ENCODE peak calls at places on chromosomes 4 and X, in five cellular contexts. T, C, F, J and Z are unnamed samples.

GRCh38 chr4:181687116-181687515 is 556.1 kb upstream of the TENM3 start:
- DNase-seq in T (no peak), C (no peak), F (no peak), J (no peak), Z (no peak)

GRCh38 chr4:123397276-123398150 is 918 bp downstream of the SPRY1 start:
- DNase-seq in T (peak; percentile 65), C (peak; percentile 45), F (no peak), J (peak; percentile 73), Z (no peak)

GRCh38 chrX:134186362-134187121 is 50.4 kb upstream of the CCDC160 start:
- DNase-seq in T (peak; percentile 10), C (no peak), F (no peak), J (peak; percentile 1), Z (no peak)

GRCh38 chr4:148426643-148427042 is 15.6 kb downstream of the NR3C2 start:
- DNase-seq in T (no peak), C (no peak), F (no peak), J (no peak), Z (no peak)

GRCh38 chrX:79259073-79259689 is 108.0 kb downstream of the ITM2A start:
- DNase-seq in T (no peak), C (peak; percentile 11), F (no peak), J (no peak), Z (no peak)

GRCh38 chrX:118976599-118977340 is 2.4 kb downstream of the LONRF3 start:
- DNase-seq in T (no peak), C (peak; percentile 17), F (no peak), J (peak; percentile 85), Z (no peak)

GRCh38 chrX:154476821-154477220 is 2.3 kb downstream of the LAGE3 start:
- DNase-seq in T (no peak), C (no peak), F (no peak), J (peak; percentile 18), Z (no peak)

GRCh38 chrX:850471-850916 is 219.9 kb downstream of the SHOX start:
- DNase-seq in T (no peak), C (no peak), F (no peak), J (no peak), Z (no peak)

GRCh38 chrX:97446298-97446882 is 562.7 kb downstream of the RPA4 start:
- DNase-seq in T (no peak), C (no peak), F (no peak), J (no peak), Z (no peak)

GRCh38 chrX:53374923-53375322 is 47.5 kb downstream of the SMC1A start:
- DNase-seq in T (no peak), C (no peak), F (no peak), J (no peak), Z (no peak)
- TF ChIP-seq CTCF in T (no peak), C (no peak), F (no peak), J (no peak), Z (no peak)

DNA sequence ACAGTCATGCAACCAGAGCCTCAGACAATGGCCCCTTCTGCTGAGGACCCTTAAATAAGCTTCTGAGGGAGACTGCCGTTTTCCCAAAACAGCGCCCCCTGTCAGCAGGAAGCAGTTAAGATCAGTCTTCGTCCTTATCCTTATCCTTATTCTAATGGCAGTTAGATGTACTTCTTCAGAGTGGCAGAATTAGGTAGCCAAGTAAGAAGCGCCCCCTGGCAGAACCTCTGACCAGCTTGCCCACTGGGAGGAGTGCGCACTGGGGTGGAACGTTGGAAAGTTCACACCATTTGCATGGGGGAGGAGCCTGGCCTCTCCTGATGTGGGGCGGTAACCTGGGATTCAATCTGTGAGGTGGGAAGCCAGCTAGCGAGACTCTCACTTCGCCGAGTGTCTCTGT is 133.6 kb upstream of the QRFPR start:
- DNase-seq in T (no peak), C (no peak), F (no peak), J (no peak), Z (no peak)
- TF ChIP-seq CTCF in T (no peak), C (no peak), F (no peak), J (no peak), Z (no peak)

GRCh38 chrX:93538575-93538974 is 134.8 kb downstream of the NAP1L3 start:
- DNase-seq in T (no peak), C (no peak), F (no peak), J (no peak), Z (no peak)
- TF ChIP-seq CTCF in T (peak; percentile 57), C (no peak), F (peak; percentile 32), J (no peak), Z (peak; percentile 21)

DNA sequence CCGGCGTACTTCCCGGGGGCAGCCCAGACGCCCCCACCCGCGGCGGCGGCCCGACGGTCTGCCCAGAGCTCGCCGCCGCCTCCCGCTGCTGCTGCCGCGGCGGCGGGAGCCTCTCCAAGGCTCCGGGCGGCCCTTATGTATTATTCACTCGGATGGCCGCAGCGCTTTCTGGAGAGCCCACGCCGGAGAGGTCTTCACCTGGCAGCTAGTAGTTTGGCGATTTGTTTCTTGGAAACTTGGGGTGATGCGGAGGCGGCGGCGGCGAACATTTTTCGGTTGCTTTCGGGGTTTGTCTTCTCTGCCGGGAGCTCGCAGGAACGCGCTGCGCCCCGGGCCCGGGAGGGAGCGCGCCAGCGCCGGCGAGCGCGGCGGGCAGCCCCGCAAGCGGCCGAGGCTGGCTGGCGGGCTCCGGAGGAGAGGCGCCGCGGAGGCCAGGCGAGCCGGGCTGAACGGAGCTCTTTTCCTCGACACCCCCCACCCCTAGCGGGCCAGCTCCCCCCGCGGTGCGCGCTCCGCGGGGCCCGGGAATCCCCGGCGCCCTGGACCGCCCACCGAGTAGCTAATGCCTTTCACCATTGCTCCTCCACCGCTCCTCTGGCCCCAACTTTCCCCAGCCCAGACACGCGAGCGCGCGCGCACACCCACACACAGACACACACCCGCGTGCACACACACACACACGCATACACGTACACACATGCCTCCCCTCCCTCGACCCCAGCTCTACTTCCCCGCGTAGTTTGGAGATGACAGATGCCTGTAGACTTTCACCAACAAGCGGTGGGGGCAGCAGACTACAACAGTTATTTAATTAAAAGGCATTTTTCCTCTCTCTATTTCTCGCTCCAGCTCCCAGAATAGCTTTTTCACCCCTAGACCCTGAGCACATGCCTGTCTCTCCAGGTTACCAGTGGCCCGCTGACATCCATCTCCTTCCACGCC is 113.4 kb downstream of the DHX15 start:
- DNase-seq in T (peak; percentile 35), C (peak; percentile 27), F (no peak), J (peak; percentile 60), Z (no peak)
- TF ChIP-seq CTCF in T (no peak), C (no peak), F (no peak), J (no peak), Z (no peak)

GRCh38 chr4:2696423-2696822 is 59.7 kb downstream of the TNIP2 start:
- DNase-seq in T (no peak), C (no peak), F (no peak), J (peak; percentile 46), Z (no peak)
- TF ChIP-seq CTCF in T (no peak), C (no peak), F (no peak), J (no peak), Z (no peak)

GRCh38 chr4:118077767-118078105 is 43.5 kb downstream of the NDST3 start:
- DNase-seq in T (no peak), C (no peak), F (no peak), J (no peak), Z (no peak)

GRCh38 chr4:118082182-118082581 is 47.9 kb downstream of the NDST3 start:
- DNase-seq in T (no peak), C (no peak), F (no peak), J (no peak), Z (no peak)

DNA sequence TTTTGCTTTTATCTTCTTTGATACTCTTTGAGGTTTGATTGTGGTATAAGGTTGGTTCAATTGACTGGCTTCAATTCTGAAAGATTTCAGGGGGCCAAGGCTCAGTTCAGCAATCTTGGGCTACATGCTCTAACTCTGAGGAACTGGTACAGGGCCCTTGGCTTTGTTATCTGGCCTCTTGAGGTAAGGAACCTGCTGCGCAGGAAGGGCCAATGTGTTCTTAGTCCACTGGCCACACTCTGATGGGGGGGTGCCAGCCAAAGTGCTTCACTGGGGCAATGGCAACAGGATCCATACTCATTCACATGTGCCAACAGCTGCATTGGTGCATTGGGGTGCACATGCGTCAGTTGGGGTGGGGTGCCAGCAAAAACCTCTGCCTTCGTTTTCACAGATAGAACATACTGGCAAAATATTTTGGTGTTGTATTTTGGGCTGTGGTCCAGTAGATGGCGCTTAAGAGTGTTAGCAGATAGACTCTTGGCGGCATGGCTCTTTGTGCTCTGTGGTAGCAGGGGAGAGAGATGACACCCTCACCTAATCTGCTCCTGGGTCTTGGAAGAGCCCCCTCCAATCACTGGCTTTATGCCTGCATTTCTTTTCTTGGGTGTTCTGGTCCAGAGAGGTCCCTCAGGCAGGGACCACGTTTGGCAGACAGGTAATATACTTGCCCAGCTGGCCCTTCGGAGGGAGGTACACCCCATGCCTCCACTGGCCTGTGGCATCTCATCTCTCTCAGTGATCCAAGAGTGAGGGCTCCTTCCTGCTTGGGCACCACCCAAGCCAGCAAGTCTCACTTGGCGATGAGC is 42.9 kb downstream of the NDST3 start:
- DNase-seq in T (peak; percentile 13), C (no peak), F (no peak), J (no peak), Z (no peak)
- TF ChIP-seq CTCF in T (peak; percentile 78), C (no peak), F (peak; percentile 69), J (no peak), Z (peak; percentile 49)

DNA sequence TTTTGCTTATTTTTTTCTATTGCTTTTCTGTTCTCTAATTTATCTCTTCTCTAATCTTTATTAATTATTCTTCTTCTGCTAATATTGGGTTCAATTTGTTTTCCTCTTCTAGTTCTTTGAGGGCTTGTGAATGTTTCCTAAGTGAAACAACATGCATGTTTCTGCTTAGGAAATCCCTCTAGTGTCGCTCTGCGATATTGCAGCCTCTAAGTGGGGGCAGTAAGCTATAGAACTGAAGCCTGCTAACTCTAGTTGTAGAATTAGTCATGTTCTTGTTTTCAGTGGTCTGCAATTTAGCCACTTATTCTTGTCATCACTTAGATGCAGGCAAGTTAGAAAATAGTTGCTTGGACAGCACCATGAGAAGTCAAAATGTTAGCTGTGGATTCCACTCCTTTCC is 222.6 kb downstream of the SPIN4 start:
- DNase-seq in T (peak; percentile 20), C (no peak), F (no peak), J (no peak), Z (no peak)
- TF ChIP-seq CTCF in T (peak; percentile 60), C (peak; percentile 47), F (peak; percentile 61), J (no peak), Z (peak; percentile 38)

GRCh38 chr4:38993683-38994082 is 38.5 kb downstream of the TMEM156 start:
- DNase-seq in T (no peak), C (no peak), F (no peak), J (no peak), Z (no peak)
- TF ChIP-seq CTCF in T (peak; percentile 19), C (no peak), F (peak; percentile 19), J (no peak), Z (no peak)

DNA sequence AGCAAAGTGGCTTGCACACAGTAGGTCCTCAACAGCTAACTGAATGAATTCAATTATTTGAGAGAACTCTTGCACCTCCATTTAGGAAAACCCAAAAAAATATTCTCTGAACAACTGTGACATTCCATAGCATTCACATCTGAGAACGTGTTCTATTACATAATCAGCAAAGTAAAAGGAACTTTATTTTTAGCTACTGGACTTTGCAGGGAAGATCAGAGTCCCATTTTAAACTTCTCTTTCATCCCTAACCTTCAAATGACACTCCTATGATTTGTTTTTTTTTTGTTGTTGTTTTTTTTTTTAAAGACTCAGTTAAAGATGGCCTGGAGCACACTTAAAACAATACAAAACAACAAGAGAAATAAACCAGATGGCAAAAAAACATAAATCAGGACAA is 30.9 kb downstream of the RAI2 start:
- DNase-seq in T (no peak), C (no peak), F (no peak), J (no peak), Z (no peak)
- TF ChIP-seq CTCF in T (no peak), C (no peak), F (no peak), J (no peak), Z (no peak)

GRCh38 chr4:130747842-130748241 is 1651.9 kb downstream of the C4orf33 start:
- DNase-seq in T (no peak), C (no peak), F (no peak), J (no peak), Z (no peak)
- TF ChIP-seq CTCF in T (peak; percentile 29), C (no peak), F (no peak), J (no peak), Z (no peak)